ENCODE peak calls at places on chromosomes 12 and 14, in ten cellular contexts. One of them, this sample, is unnamed.
A peak's percentile ranks its signal among the peaks of the same experiment; 100 is the strongest.

GRCh38 chr12:128644664-128645296 is 179.0 kb downstream of the SLC15A4 start:
- DNase-seq in smooth muscle cell of the brain vasculature: no peak
- DNase-seq in HEK293T: peak; percentile 46
- DNase-seq in memory B cell: peak; percentile 42
- DNase-seq in stimulated activated CD8-positive, alpha-beta memory T cell treated with anti-CD3 and anti-CD28 coated beads, Interleukin-12 subunit alpha, Interleukin-12 subunit beta, amount 100 ng/mL, for 1 hour: no peak
- DNase-seq in WTC11: peak; percentile 21
- DNase-seq in H4: no peak
- DNase-seq in activated naive CD4-positive, alpha-beta T cell treated with Interleukin-2 at 50 U/mL for 16 hours: peak; percentile 5
- DNase-seq in Peyer's patch: peak; percentile 84
- DNase-seq in GDM1: no peak
- DNase-seq in this sample: no peak

GRCh38 chr12:50088577-50089335 is 3.6 kb downstream of the SMARCD1 start:
- DNase-seq in smooth muscle cell of the brain vasculature: no peak
- DNase-seq in HEK293T: peak; percentile 59
- DNase-seq in memory B cell: peak; percentile 53
- DNase-seq in stimulated activated CD8-positive, alpha-beta memory T cell treated with anti-CD3 and anti-CD28 coated beads, Interleukin-12 subunit alpha, Interleukin-12 subunit beta, amount 100 ng/mL, for 1 hour: peak; percentile 39
- DNase-seq in WTC11: peak; percentile 57
- DNase-seq in H4: peak; percentile 58
- DNase-seq in activated naive CD4-positive, alpha-beta T cell treated with Interleukin-2 at 50 U/mL for 16 hours: peak; percentile 56
- DNase-seq in Peyer's patch: no peak
- DNase-seq in GDM1: peak; percentile 19
- DNase-seq in this sample: peak; percentile 52

GRCh38 chr14:76330411-76331327 is 45.3 kb upstream of the ESRRB start:
- DNase-seq in smooth muscle cell of the brain vasculature: no peak
- DNase-seq in HEK293T: no peak
- DNase-seq in memory B cell: no peak
- DNase-seq in stimulated activated CD8-positive, alpha-beta memory T cell treated with anti-CD3 and anti-CD28 coated beads, Interleukin-12 subunit alpha, Interleukin-12 subunit beta, amount 100 ng/mL, for 1 hour: no peak
- DNase-seq in WTC11: peak; percentile 38
- DNase-seq in H4: no peak
- DNase-seq in activated naive CD4-positive, alpha-beta T cell treated with Interleukin-2 at 50 U/mL for 16 hours: no peak
- DNase-seq in Peyer's patch: no peak
- DNase-seq in GDM1: no peak
- DNase-seq in this sample: peak; percentile 7

GRCh38 chr14:78595797-78596196 is 425.6 kb downstream of the NRXN3 start:
- DNase-seq in smooth muscle cell of the brain vasculature: no peak
- DNase-seq in HEK293T: no peak
- DNase-seq in memory B cell: no peak
- DNase-seq in stimulated activated CD8-positive, alpha-beta memory T cell treated with anti-CD3 and anti-CD28 coated beads, Interleukin-12 subunit alpha, Interleukin-12 subunit beta, amount 100 ng/mL, for 1 hour: no peak
- DNase-seq in WTC11: peak; percentile 33
- DNase-seq in H4: peak; percentile 17
- DNase-seq in activated naive CD4-positive, alpha-beta T cell treated with Interleukin-2 at 50 U/mL for 16 hours: no peak
- DNase-seq in Peyer's patch: no peak
- DNase-seq in GDM1: no peak
- DNase-seq in this sample: no peak

GRCh38 chr12:91355150-91356006 is 172.8 kb upstream of the DCN start:
- DNase-seq in smooth muscle cell of the brain vasculature: peak; percentile 68
- DNase-seq in HEK293T: peak; percentile 64
- DNase-seq in memory B cell: no peak
- DNase-seq in stimulated activated CD8-positive, alpha-beta memory T cell treated with anti-CD3 and anti-CD28 coated beads, Interleukin-12 subunit alpha, Interleukin-12 subunit beta, amount 100 ng/mL, for 1 hour: no peak
- DNase-seq in WTC11: peak; percentile 59
- DNase-seq in H4: peak; percentile 69
- DNase-seq in activated naive CD4-positive, alpha-beta T cell treated with Interleukin-2 at 50 U/mL for 16 hours: peak; percentile 32
- DNase-seq in Peyer's patch: peak; percentile 58
- DNase-seq in GDM1: peak; percentile 22
- DNase-seq in this sample: no peak

GRCh38 chr12:10362828-10363664 is 26.8 kb downstream of the KLRK1 start:
- DNase-seq in smooth muscle cell of the brain vasculature: no peak
- DNase-seq in HEK293T: no peak
- DNase-seq in memory B cell: no peak
- DNase-seq in stimulated activated CD8-positive, alpha-beta memory T cell treated with anti-CD3 and anti-CD28 coated beads, Interleukin-12 subunit alpha, Interleukin-12 subunit beta, amount 100 ng/mL, for 1 hour: no peak
- DNase-seq in WTC11: no peak
- DNase-seq in H4: peak; percentile 71
- DNase-seq in activated naive CD4-positive, alpha-beta T cell treated with Interleukin-2 at 50 U/mL for 16 hours: no peak
- DNase-seq in Peyer's patch: no peak
- DNase-seq in GDM1: no peak
- DNase-seq in this sample: no peak

GRCh38 chr12:108386704-108387360 is 47.7 kb upstream of the CMKLR1 start:
- DNase-seq in smooth muscle cell of the brain vasculature: no peak
- DNase-seq in HEK293T: no peak
- DNase-seq in memory B cell: no peak
- DNase-seq in stimulated activated CD8-positive, alpha-beta memory T cell treated with anti-CD3 and anti-CD28 coated beads, Interleukin-12 subunit alpha, Interleukin-12 subunit beta, amount 100 ng/mL, for 1 hour: no peak
- DNase-seq in WTC11: no peak
- DNase-seq in H4: no peak
- DNase-seq in activated naive CD4-positive, alpha-beta T cell treated with Interleukin-2 at 50 U/mL for 16 hours: no peak
- DNase-seq in Peyer's patch: no peak
- DNase-seq in GDM1: no peak
- DNase-seq in this sample: no peak

GRCh38 chr12:30970559-30971202 is 44.1 kb downstream of the TSPAN11 start:
- DNase-seq in smooth muscle cell of the brain vasculature: no peak
- DNase-seq in HEK293T: no peak
- DNase-seq in memory B cell: no peak
- DNase-seq in stimulated activated CD8-positive, alpha-beta memory T cell treated with anti-CD3 and anti-CD28 coated beads, Interleukin-12 subunit alpha, Interleukin-12 subunit beta, amount 100 ng/mL, for 1 hour: no peak
- DNase-seq in WTC11: no peak
- DNase-seq in H4: no peak
- DNase-seq in activated naive CD4-positive, alpha-beta T cell treated with Interleukin-2 at 50 U/mL for 16 hours: no peak
- DNase-seq in Peyer's patch: no peak
- DNase-seq in GDM1: no peak
- DNase-seq in this sample: no peak

GRCh38 chr12:38389581-38389980 is 73.0 kb downstream of the ALG10B start:
- DNase-seq in smooth muscle cell of the brain vasculature: no peak
- DNase-seq in HEK293T: no peak
- DNase-seq in memory B cell: no peak
- DNase-seq in stimulated activated CD8-positive, alpha-beta memory T cell treated with anti-CD3 and anti-CD28 coated beads, Interleukin-12 subunit alpha, Interleukin-12 subunit beta, amount 100 ng/mL, for 1 hour: no peak
- DNase-seq in WTC11: no peak
- DNase-seq in H4: no peak
- DNase-seq in activated naive CD4-positive, alpha-beta T cell treated with Interleukin-2 at 50 U/mL for 16 hours: no peak
- DNase-seq in Peyer's patch: no peak
- DNase-seq in GDM1: no peak
- DNase-seq in this sample: no peak

This sample was measured in CMK.